ENCODE peak calls at places on chromosomes 2 and 18, in eight cellular contexts. U is choroid plexus epithelial cell, N is GM23338, Q is cardiac fibroblast, A is nephron progenitor cell, M is astrocyte of the spinal cord, Z is adrenal gland, F is HCT116. W is an unnamed sample.

GRCh38 chr2:23617167-23617787 is 232.3 kb downstream of the KLHL29 start:
- DNase-seq in M (peak), U (peak), F (no peak), A (no peak), N (no peak), Q (peak), Z (peak), W (peak)

GRCh38 chr2:191030521-191031154 is 16.7 kb upstream of the STAT1 start:
- DNase-seq in Z (no peak), F (no peak), Q (peak), M (peak), N (peak), A (peak), U (peak), W (no peak)

GRCh38 chr2:4101938-4102337 is 398.6 kb downstream of the DCDC2C start:
- DNase-seq in F (no peak), A (no peak), Q (no peak), Z (no peak), N (no peak), U (no peak), M (no peak), W (no peak)

GRCh38 chr2:8543412-8544167 is 138.3 kb upstream of the ID2 start:
- DNase-seq in Q (peak), N (no peak), Z (peak), M (peak), U (peak), F (no peak), A (no peak), W (peak)

GRCh38 chr18:9897129-9897528 is 11.4 kb downstream of the TXNDC2 start:
- DNase-seq in Z (no peak), A (no peak), N (peak), U (no peak), M (no peak), F (no peak), Q (no peak), W (no peak)

GRCh38 chr18:9690418-9691178 is 17.5 kb upstream of the RAB31 start:
- DNase-seq in F (no peak), U (peak), A (no peak), Z (no peak), Q (no peak), M (no peak), N (no peak), W (no peak)

GRCh38 chr2:215548714-215549113 is 112.8 kb upstream of the FN1 start:
- DNase-seq in A (no peak), M (peak), U (peak), Q (peak), F (no peak), N (no peak), Z (no peak), W (no peak)

GRCh38 chr2:115160523-115161521 is 718.4 kb downstream of the DPP10 start:
- DNase-seq in M (no peak), N (peak), Z (peak), Q (no peak), U (no peak), F (no peak), A (peak), W (no peak)

GRCh38 chr2:119264781-119265692 is 41.4 kb downstream of the STEAP3 start:
- DNase-seq in U (peak), Q (peak), F (peak), N (peak), Z (peak), A (peak), M (peak), W (peak)

GRCh38 chr18:74534150-74534969 is at the start of gene CNDP1:
- DNase-seq in F (no peak), A (no peak), Q (no peak), M (no peak), N (no peak), Z (peak), U (no peak), W (no peak)

DNA sequence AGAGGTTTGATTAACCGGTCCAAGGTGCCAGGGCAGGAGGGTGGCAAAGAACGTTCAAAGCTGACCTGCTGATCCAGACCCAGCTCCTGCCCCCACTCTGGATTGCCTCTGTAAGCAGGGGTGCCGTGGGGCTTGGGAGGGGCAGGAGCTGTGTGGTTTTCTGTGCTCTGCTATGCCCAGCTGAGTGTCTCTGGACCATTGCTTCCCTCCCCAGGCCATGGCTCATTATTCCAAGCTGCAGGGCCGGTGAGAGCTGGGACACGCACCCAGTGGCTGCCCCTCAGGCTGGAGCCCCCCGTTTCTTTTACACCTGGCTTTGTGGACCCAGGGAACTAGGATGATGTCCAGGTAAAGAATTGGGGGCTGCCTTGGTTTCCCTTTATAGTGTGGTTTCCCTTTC is 238.4 kb upstream of the HS6ST1 start:
- DNase-seq in Z (peak), A (no peak), M (no peak), Q (no peak), U (no peak), N (no peak), F (no peak), W (no peak)
- TF ChIP-seq CTCF in Z (no peak), A (no peak), M (no peak), Q (no peak), U (no peak), N (no peak), F (no peak), W (no peak)

GRCh38 chr2:75790121-75790520 is 79.4 kb upstream of the GCFC2 start:
- DNase-seq in M (no peak), A (no peak), U (no peak), Z (no peak), F (no peak), Q (peak), N (no peak), W (no peak)

GRCh38 chr2:75790790-75791467 is 80.2 kb upstream of the GCFC2 start:
- DNase-seq in A (no peak), Q (no peak), N (no peak), Z (no peak), F (no peak), M (no peak), U (no peak), W (no peak)

GRCh38 chr2:75788154-75788553 is 77.4 kb upstream of the GCFC2 start:
- DNase-seq in U (no peak), M (no peak), F (no peak), N (no peak), Z (no peak), A (no peak), Q (no peak), W (no peak)

GRCh38 chr2:75788925-75789324 is 78.2 kb upstream of the GCFC2 start:
- DNase-seq in Q (no peak), Z (no peak), N (no peak), A (no peak), F (no peak), M (peak), U (no peak), W (no peak)

DNA sequence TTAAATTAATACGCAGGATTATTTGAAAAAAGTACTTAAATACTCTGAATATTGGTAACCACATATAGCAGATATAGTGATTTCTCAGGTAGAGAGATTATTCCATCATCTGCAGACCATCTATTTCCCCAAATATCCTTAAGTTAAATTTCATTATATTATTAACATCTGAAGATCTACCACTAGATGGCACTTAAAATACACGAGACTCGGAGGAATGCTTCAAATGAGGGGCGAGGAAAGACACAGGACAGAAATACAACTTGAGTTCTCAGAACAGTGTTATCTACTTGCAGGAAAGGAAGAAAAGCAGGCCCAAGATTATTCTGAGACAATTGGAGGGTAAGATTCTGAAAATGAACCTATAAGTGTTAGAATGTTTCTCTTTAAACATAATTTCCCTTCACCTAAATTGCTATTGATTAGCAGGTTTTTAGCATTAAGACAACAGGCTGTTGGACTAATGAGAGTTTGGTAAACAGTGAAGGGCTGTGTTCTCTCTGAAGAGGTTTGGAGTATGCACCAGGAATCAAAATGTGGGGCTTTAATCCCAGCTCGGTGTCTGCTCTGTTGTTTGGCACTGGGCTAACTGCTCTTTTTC is 76.9 kb upstream of the GCFC2 start:
- DNase-seq in U (peak), N (peak), M (peak), Z (no peak), F (peak), A (no peak), Q (peak), W (peak)
- TF ChIP-seq CTCF in U (peak), N (peak), M (peak), Z (peak), F (peak), A (peak), Q (peak), W (peak)

DNA sequence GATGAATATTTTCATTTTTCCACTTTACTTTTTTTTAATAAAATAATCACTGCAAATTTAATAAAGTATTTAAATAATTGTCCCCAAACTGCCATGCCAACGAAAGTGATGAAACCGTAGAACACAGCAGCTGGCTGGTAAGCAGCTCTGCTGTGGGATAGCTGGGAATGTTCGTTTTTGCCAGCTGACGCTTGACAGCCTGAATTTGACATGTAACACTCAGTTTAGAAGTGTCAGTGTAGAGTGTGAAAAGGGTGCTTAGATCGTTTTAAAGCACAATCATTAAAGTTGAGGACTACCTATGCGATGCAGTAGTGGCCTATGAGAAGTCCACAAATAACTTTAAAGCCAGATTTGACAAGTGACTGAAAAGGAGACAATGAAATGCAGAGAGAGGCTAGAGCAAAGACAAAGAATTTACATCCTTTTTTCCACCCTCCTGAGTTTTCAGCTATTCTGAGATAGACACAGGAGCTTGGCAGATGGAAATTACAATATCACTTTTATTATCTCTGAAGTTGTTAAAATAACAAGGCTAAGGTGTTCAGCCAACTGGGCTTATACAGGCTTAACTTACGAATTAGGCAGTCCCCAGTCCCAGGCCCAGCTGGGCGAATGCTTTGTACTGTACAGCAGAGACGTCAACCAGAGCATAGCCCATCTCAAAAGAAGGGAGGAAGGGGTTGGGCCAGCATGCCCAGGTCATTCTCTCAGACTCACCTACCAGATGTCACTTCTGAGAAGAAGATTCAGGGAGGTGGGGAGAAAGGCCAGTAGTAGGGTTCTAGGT is 31.9 kb upstream of the SLC1A4 start:
- DNase-seq in N (no peak), A (no peak), M (no peak), Z (no peak), Q (no peak), F (no peak), U (no peak), W (no peak)
- TF ChIP-seq CTCF in N (no peak), A (no peak), M (no peak), Z (no peak), Q (no peak), F (no peak), U (no peak), W (no peak)

GRCh38 chr18:56789889-56790180 is 138.7 kb downstream of the WDR7 start:
- DNase-seq in F (no peak), Q (no peak), M (no peak), A (no peak), Z (no peak), N (no peak), U (no peak), W (no peak)
- TF ChIP-seq CTCF in F (no peak), Q (no peak), M (no peak), A (peak), Z (no peak), N (no peak), U (no peak), W (peak)

GRCh38 chr2:125512313-125512712 is 1143.6 kb upstream of the GYPC start:
- DNase-seq in Q (no peak), N (no peak), A (no peak), F (no peak), Z (no peak), U (no peak), M (no peak), W (no peak)

DNA sequence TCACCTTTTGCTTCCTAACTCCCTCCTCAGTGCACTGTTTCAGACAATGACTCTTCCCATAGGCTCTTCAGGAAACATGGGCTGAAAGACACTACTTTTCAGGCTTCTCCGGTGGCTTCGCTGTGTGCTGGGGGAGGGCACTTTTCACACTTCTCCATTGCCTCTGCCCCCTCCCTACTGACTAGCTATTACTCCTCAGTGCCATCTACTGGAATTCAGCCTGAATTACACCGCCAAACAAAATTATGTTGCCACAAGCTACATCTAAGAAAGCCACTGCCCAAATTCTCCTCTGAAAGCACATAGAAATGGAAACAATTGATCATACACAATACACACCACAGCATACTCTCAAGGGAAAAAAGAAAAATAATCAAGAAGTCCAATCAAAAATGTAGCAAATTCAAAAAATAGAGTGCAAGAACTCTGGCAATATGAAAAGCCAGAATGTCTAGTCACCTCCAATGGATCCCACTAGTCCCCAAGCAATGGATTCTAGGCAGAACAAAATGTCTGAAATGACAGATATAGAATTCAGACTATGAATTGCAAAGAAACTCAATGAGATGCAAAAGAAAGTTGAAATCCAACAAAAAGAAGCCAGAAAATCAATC is 1139.4 kb upstream of the GYPC start:
- DNase-seq in M (no peak), U (peak), Z (no peak), N (peak), A (peak), F (no peak), Q (peak), W (peak)
- TF ChIP-seq CTCF in M (peak), U (peak), Z (peak), N (peak), A (peak), F (peak), Q (peak), W (peak)

W was measured in HFFc6.